ENCODE peak calls at places on chromosomes 12 and 14, in five cellular contexts. One of them, this sample, is unnamed.

GRCh38 chr12:117069926-117070900 is 29.0 kb downstream of the TESC start:
- ATAC-seq in HCT116: no peak
- ATAC-seq in GM23338: no peak
- ATAC-seq in Panc1: no peak
- ATAC-seq in K562: peak; percentile 51
- ATAC-seq in this sample: peak; percentile 53

GRCh38 chr12:50764861-50765324 is 992 bp downstream of the ATF1 start:
- ATAC-seq in HCT116: no peak
- ATAC-seq in GM23338: no peak
- ATAC-seq in Panc1: no peak
- ATAC-seq in K562: no peak
- ATAC-seq in this sample: no peak

GRCh38 chr12:65968359-65968758 is 144.1 kb downstream of the HMGA2 start:
- ATAC-seq in HCT116: peak; percentile 16
- ATAC-seq in GM23338: no peak
- ATAC-seq in Panc1: no peak
- ATAC-seq in K562: no peak
- ATAC-seq in this sample: no peak

GRCh38 chr14:73235531-73236155 is 1.7 kb upstream of the PAPLN start:
- ATAC-seq in HCT116: no peak
- ATAC-seq in GM23338: peak; percentile 23
- ATAC-seq in Panc1: no peak
- ATAC-seq in K562: no peak
- ATAC-seq in this sample: no peak

GRCh38 chr12:32084753-32085152 is 21.9 kb upstream of the BICD1 start:
- ATAC-seq in HCT116: peak; percentile 71
- ATAC-seq in GM23338: peak; percentile 52
- ATAC-seq in Panc1: peak; percentile 48
- ATAC-seq in K562: no peak
- ATAC-seq in this sample: no peak

GRCh38 chr12:106089935-106090334 is 48.8 kb downstream of the NUAK1 start:
- ATAC-seq in HCT116: no peak
- ATAC-seq in GM23338: no peak
- ATAC-seq in Panc1: no peak
- ATAC-seq in K562: no peak
- ATAC-seq in this sample: peak; percentile 66

GRCh38 chr12:48767047-48767446 is 21.8 kb downstream of the ADCY6 start:
- ATAC-seq in HCT116: no peak
- ATAC-seq in GM23338: no peak
- ATAC-seq in Panc1: no peak
- ATAC-seq in K562: no peak
- ATAC-seq in this sample: peak; percentile 61

GRCh38 chr14:69260246-69260978 is 454 bp downstream of the GALNT16 start:
- ATAC-seq in HCT116: no peak
- ATAC-seq in GM23338: peak; percentile 48
- ATAC-seq in Panc1: peak; percentile 64
- ATAC-seq in K562: no peak
- ATAC-seq in this sample: no peak

GRCh38 chr12:15701721-15702156 is 87.4 kb downstream of the EPS8 start:
- ATAC-seq in HCT116: peak; percentile 21
- ATAC-seq in GM23338: no peak
- ATAC-seq in Panc1: no peak
- ATAC-seq in K562: no peak
- ATAC-seq in this sample: peak; percentile 53

GRCh38 chr12:92167075-92167474 is 21.4 kb upstream of the BTG1 start:
- ATAC-seq in HCT116: no peak
- ATAC-seq in GM23338: no peak
- ATAC-seq in Panc1: no peak
- ATAC-seq in K562: no peak
- ATAC-seq in this sample: no peak

GRCh38 chr14:23137221-23138172 is 18.4 kb upstream of the CEBPE start:
- ATAC-seq in HCT116: no peak
- ATAC-seq in GM23338: no peak
- ATAC-seq in Panc1: no peak
- ATAC-seq in K562: no peak
- ATAC-seq in this sample: peak; percentile 34

GRCh38 chr12:68451261-68452091 is 119.3 kb upstream of the MDM1 start:
- ATAC-seq in HCT116: no peak
- ATAC-seq in GM23338: no peak
- ATAC-seq in Panc1: peak; percentile 74
- ATAC-seq in K562: peak; percentile 53
- ATAC-seq in this sample: peak; percentile 65
- TF ChIP-seq POLR2AphosphoS5 in HCT116: no peak
- TF ChIP-seq POLR2AphosphoS5 in GM23338: no peak
- TF ChIP-seq POLR2AphosphoS5 in Panc1: no peak
- TF ChIP-seq POLR2AphosphoS5 in K562: no peak
- TF ChIP-seq POLR2AphosphoS5 in this sample: peak; percentile 68

DNA sequence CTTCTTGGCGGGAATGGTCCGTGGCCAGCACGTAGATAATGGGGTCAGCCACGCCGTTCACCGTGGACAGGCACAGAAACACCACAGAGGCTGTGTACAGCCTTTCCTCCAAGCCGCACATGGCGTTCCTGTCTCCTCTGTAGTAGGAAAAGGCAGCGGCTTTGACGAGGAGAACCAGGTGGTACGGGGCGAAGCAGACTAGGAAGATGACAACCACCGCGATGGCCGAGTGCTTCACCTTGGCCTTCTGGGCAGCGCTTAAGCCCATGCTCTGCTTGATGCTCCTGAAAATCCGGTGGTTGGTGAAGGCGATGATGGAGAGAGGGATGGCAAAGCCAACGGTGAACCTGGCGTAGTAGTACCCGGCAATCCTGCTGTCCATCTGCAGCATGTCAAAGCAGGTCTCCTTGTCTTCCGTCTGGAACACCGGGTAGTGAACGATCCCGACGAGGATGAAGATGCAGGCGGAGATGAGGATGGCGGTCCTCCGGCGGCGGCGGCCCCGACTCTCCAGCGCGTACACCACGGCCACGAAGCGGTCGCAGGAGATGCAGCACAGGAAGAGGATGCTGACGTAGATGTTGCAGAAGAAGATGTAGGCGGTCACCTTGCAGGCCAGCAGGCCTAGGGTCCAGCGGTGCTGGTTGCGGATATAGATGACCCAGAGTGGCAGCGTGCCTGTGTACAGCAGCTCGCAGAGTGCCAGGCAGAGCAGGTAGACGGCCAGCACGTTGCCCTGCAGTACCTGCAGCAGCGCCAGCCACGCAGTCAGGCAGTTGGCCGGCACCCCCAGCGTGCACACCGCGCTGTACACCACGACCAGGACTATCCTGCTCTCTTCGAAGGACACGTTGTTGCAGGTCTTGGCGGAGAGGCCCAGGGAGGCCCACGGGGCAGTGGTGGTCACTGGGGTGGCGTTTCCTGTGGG is 13.8 kb downstream of the GPR132 start:
- ATAC-seq in HCT116: no peak
- ATAC-seq in GM23338: no peak
- ATAC-seq in Panc1: no peak
- ATAC-seq in K562: no peak
- ATAC-seq in this sample: no peak
- TF ChIP-seq POLR2AphosphoS5 in HCT116: no peak
- TF ChIP-seq POLR2AphosphoS5 in GM23338: no peak
- TF ChIP-seq POLR2AphosphoS5 in Panc1: no peak
- TF ChIP-seq POLR2AphosphoS5 in K562: no peak
- TF ChIP-seq POLR2AphosphoS5 in this sample: no peak

DNA sequence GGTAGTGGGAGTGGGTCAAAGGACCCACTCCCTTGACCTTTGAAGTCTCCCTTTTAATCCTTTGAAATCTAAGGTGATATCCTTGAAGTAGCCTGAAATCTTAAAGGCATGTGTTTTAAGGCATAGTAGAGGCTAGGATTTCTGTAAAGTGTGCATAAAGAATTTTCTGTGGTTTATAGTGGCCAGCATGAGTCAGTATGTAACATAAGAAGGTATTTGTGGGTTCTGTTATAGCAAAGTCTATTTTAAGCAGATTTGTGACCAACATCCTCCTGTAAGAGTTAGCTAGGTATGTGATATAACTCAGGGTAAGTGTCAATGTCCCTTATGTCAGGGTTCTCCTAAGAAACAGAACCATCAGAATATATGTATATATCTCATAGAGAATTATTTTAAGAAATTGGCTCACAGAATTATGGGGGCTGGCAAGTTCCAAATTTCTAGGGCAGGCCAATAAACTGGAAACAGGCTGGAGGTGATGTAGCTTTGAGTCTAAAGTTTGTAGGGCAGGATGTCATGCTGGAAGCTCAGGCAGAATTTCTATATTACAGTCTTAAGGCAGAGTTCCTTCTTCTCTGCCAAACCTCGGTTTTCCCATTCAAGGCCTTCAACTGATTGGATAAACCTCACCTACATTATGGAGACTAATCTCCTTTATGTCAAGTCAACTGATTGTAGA is 18.7 kb upstream of the EPYC start:
- ATAC-seq in HCT116: no peak
- ATAC-seq in GM23338: no peak
- ATAC-seq in Panc1: no peak
- ATAC-seq in K562: no peak
- ATAC-seq in this sample: no peak
- TF ChIP-seq POLR2AphosphoS5 in HCT116: no peak
- TF ChIP-seq POLR2AphosphoS5 in GM23338: no peak
- TF ChIP-seq POLR2AphosphoS5 in Panc1: no peak
- TF ChIP-seq POLR2AphosphoS5 in K562: no peak
- TF ChIP-seq POLR2AphosphoS5 in this sample: no peak

GRCh38 chr12:112022241-112023016 is 9.2 kb downstream of the ERP29 start:
- ATAC-seq in HCT116: peak; percentile 36
- ATAC-seq in GM23338: no peak
- ATAC-seq in Panc1: peak; percentile 31
- ATAC-seq in K562: peak; percentile 23
- ATAC-seq in this sample: no peak
- TF ChIP-seq POLR2AphosphoS5 in HCT116: peak; percentile 51
- TF ChIP-seq POLR2AphosphoS5 in GM23338: no peak
- TF ChIP-seq POLR2AphosphoS5 in Panc1: peak; percentile 59
- TF ChIP-seq POLR2AphosphoS5 in K562: no peak
- TF ChIP-seq POLR2AphosphoS5 in this sample: no peak

DNA sequence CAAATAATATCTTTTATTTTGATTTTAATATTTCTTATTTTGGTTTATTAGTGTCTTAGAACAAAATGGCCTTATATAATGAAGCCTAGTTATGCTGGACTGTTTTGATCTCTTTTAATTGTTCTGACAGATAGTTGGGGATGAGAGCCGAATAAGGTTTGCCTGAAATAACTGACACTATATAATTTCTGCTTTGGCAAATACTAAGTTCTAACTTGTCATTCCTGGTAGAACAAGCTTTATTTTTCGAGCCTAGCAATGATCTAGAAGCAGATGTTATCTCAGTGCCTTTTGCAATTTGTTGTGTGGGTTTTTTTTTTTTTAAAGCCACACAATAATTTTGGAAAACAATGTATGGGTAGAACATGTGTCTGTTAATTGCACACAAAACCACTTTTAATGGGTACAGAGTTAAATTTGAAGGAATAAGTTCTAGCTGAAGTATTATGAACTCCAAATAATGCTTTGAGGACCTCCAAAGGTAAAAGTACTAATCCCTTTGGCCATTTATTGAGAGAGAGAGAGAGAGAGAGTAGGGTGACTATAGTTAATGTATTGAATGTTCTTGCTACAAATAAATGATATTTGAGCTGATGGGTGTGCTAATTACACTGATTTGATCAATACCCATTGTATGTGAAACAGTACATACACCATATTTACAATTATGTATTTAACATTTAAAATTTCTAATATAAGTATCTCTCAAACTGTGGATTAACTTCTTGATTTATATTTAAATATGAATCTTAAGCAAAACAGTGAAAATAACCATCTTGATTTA is 35.0 kb downstream of the MDM2 start:
- ATAC-seq in HCT116: no peak
- ATAC-seq in GM23338: no peak
- ATAC-seq in Panc1: no peak
- ATAC-seq in K562: no peak
- ATAC-seq in this sample: no peak
- TF ChIP-seq POLR2AphosphoS5 in HCT116: no peak
- TF ChIP-seq POLR2AphosphoS5 in GM23338: no peak
- TF ChIP-seq POLR2AphosphoS5 in Panc1: no peak
- TF ChIP-seq POLR2AphosphoS5 in K562: no peak
- TF ChIP-seq POLR2AphosphoS5 in this sample: no peak

GRCh38 chr12:6667559-6668210 is 4.8 kb upstream of the ING4 start:
- ATAC-seq in HCT116: peak; percentile 28
- ATAC-seq in GM23338: peak; percentile 6
- ATAC-seq in Panc1: no peak
- ATAC-seq in K562: no peak
- ATAC-seq in this sample: no peak
- TF ChIP-seq POLR2AphosphoS5 in HCT116: no peak
- TF ChIP-seq POLR2AphosphoS5 in GM23338: no peak
- TF ChIP-seq POLR2AphosphoS5 in Panc1: no peak
- TF ChIP-seq POLR2AphosphoS5 in K562: no peak
- TF ChIP-seq POLR2AphosphoS5 in this sample: no peak

GRCh38 chr12:78739653-78740052 is 124.9 kb upstream of the SYT1 start:
- ATAC-seq in HCT116: no peak
- ATAC-seq in GM23338: no peak
- ATAC-seq in Panc1: no peak
- ATAC-seq in K562: no peak
- ATAC-seq in this sample: no peak
- TF ChIP-seq POLR2AphosphoS5 in HCT116: no peak
- TF ChIP-seq POLR2AphosphoS5 in GM23338: no peak
- TF ChIP-seq POLR2AphosphoS5 in Panc1: no peak
- TF ChIP-seq POLR2AphosphoS5 in K562: no peak
- TF ChIP-seq POLR2AphosphoS5 in this sample: no peak

DNA sequence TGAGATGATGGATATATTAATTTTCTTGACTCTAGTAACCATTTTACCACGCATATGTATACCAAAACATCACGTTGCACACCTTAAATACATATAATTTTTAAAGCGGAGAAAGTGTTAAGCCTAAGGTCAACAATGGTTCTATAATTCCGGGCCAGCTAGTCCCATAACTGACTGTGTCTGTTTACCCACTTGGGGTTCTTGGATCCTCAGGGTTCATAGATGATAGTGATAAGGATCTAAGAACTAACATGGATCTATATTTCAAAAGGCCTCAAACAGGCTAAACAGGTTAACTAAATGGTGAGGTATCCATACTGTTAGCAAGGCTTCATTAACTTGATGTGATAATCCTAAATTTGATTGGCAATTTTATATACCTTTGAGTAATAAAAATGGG is 9.8 kb downstream of the SLC38A1 start:
- ATAC-seq in HCT116: no peak
- ATAC-seq in GM23338: no peak
- ATAC-seq in Panc1: no peak
- ATAC-seq in K562: no peak
- ATAC-seq in this sample: no peak
- TF ChIP-seq POLR2AphosphoS5 in HCT116: no peak
- TF ChIP-seq POLR2AphosphoS5 in GM23338: no peak
- TF ChIP-seq POLR2AphosphoS5 in Panc1: no peak
- TF ChIP-seq POLR2AphosphoS5 in K562: no peak
- TF ChIP-seq POLR2AphosphoS5 in this sample: no peak